ENCODE peak calls at places on chromosomes 7 and 10, in nine cellular contexts. K is fibroblast of pulmonary artery; Z is GM12864; J is nucleus accumbens; X is NCI-H2081; H is T1000; O is stimulated activated CD8-positive, alpha-beta memory T cell treated with anti-CD3 and anti-CD28 coated beads, Interleukin-4, amount 100 ng/mL, for 48 hours; Q is myocyte; D is naive thymus-derived CD4-positive, alpha-beta T cell. C is an unnamed sample.

GRCh38 chr7:155959894-155960293 is 147.6 kb upstream of the SHH start:
- DNase-seq in J (no peak), X (peak; percentile 31), K (no peak), Z (no peak), Q (peak; percentile 34), D (no peak), H (no peak), O (no peak), C (no peak)

GRCh38 chr7:46285856-46286255 is 364.8 kb upstream of the IGFBP3 start:
- DNase-seq in D (no peak), O (no peak), J (no peak), Z (no peak), X (no peak), Q (no peak), K (no peak), H (no peak), C (no peak)

GRCh38 chr10:34696423-34696822 is 118.7 kb downstream of the PARD3 start:
- DNase-seq in D (no peak), K (peak; percentile 61), Z (no peak), O (no peak), H (no peak), X (no peak), Q (peak; percentile 48), J (no peak), C (no peak)

GRCh38 chr7:145884716-145885514 is 231.7 kb upstream of the CNTNAP2 start:
- DNase-seq in X (no peak), H (no peak), J (no peak), O (no peak), Z (no peak), D (no peak), K (no peak), Q (no peak), C (peak; percentile 6)

GRCh38 chr7:132218876-132219275 is 357.4 kb downstream of the PLXNA4 start:
- DNase-seq in J (no peak), Q (no peak), O (no peak), K (no peak), H (no peak), D (no peak), Z (no peak), X (no peak), C (no peak)

GRCh38 chr10:103672345-103672744 is 178.8 kb downstream of the NEURL1 start:
- DNase-seq in D (no peak), Q (peak; percentile 82), K (no peak), O (no peak), J (no peak), Z (no peak), H (no peak), X (no peak), C (no peak)

GRCh38 chr10:119538632-119539358 is 3.7 kb downstream of the RGS10 start:
- DNase-seq in K (no peak), O (peak; percentile 60), D (peak; percentile 45), Z (no peak), H (no peak), Q (no peak), J (no peak), X (no peak), C (no peak)

GRCh38 chr7:25360471-25360870 is 132.2 kb upstream of the NPVF start:
- DNase-seq in X (peak; percentile 83), Z (no peak), K (no peak), O (no peak), Q (no peak), H (no peak), D (no peak), J (no peak), C (no peak)

GRCh38 chr7:135684699-135685098 is 22.4 kb downstream of the STMP1 start:
- DNase-seq in O (no peak), K (no peak), J (no peak), H (no peak), X (no peak), Q (no peak), Z (no peak), D (no peak), C (no peak)

GRCh38 chr10:130380056-130380455 is 243.9 kb downstream of the GLRX3 start:
- DNase-seq in J (no peak), H (no peak), X (no peak), Z (no peak), D (no peak), Q (no peak), O (no peak), K (no peak), C (no peak)